ENCODE peak calls at places on chromosomes 12 and 14, in four cellular contexts. J, G, H and O are unnamed samples. For H3K4me1, the result is how much of the 10 kb centered on the place peaks cover.

GRCh38 chr12:125128806-125129571 is 63.8 kb downstream of the AACS start:
- DNase-seq in J (no peak), G (no peak), H (no peak), O (no peak)

GRCh38 chr14:101857226-101857625 is 95.7 kb downstream of the PPP2R5C start:
- DNase-seq in J (no peak), G (no peak), H (no peak), O (peak)

GRCh38 chr12:120680165-120680738 is 6.7 kb upstream of the MLEC start:
- DNase-seq in J (no peak), G (no peak), H (no peak), O (no peak)

GRCh38 chr14:101112351-101113107 is 209.0 kb upstream of the RTL1 start:
- DNase-seq in J (no peak), G (no peak), H (no peak), O (no peak)

GRCh38 chr14:100336618-100337530 is 13.7 kb downstream of the SLC25A47 start:
- DNase-seq in J (no peak), G (no peak), H (no peak), O (no peak)

GRCh38 chr12:100576311-100577036 is 3.0 kb downstream of the GAS2L3 start:
- DNase-seq in J (no peak), G (no peak), H (peak), O (no peak)

GRCh38 chr14:54322668-54323380 is 74.0 kb upstream of the CDKN3 start:
- DNase-seq in J (no peak), G (no peak), H (no peak), O (no peak)

GRCh38 chr12:51820721-51821422 is 27.6 kb downstream of the FIGNL2 start:
- DNase-seq in J (peak), G (no peak), H (peak), O (peak)

GRCh38 chr12:108430245-108430644 is 84.8 kb upstream of the FICD start:
- DNase-seq in J (no peak), G (no peak), H (peak), O (no peak)

GRCh38 chr12:120183211-120183631 is 11.3 kb downstream of the GCN1 start:
- DNase-seq in J (no peak), G (no peak), H (peak), O (no peak)

GRCh38 chr14:59278111-59278510 is 89.6 kb downstream of the DAAM1 start:
- DNase-seq in J (no peak), G (no peak), H (peak), O (no peak)

GRCh38 chr12:102080842-102081241 is 19.1 kb upstream of the WASHC3 start:
- DNase-seq in J (no peak), G (no peak), H (no peak), O (no peak)

GRCh38 chr12:66819587-66819986 is 140.7 kb upstream of the GRIP1 start:
- DNase-seq in J (no peak), G (no peak), H (no peak), O (no peak)

GRCh38 chr14:70045715-70046535 is 142.8 kb downstream of the SLC8A3 start:
- DNase-seq in J (peak), G (peak), H (peak), O (peak)

GRCh38 chr14:96089401-96089800 is 50.2 kb downstream of the C14orf132 start:
- DNase-seq in J (no peak), G (no peak), H (no peak), O (no peak)

GRCh38 chr12:114774181-114774580 is 90.2 kb upstream of the TBX3 start:
- DNase-seq in J (no peak), G (no peak), H (peak), O (peak)

GRCh38 chr12:31781894-31782540 is 53.2 kb upstream of the AMN1 start:
- DNase-seq in J (no peak), G (no peak), H (no peak), O (no peak)

GRCh38 chr12:106417926-106418910 is 60.7 kb downstream of the POLR3B start:
- DNase-seq in J (no peak), G (no peak), H (peak), O (peak)

GRCh38 chr14:98965061-98965460 is 306.9 kb downstream of the BCL11B start:
- DNase-seq in J (no peak), G (no peak), H (no peak), O (no peak)

GRCh38 chr14:54637829-54638446 is 71.0 kb downstream of the SAMD4A start:
- DNase-seq in J (no peak), G (no peak), H (peak), O (no peak)

GRCh38 chr12:66217342-66217929 is 28.4 kb downstream of the IRAK3 start:
- DNase-seq in J (no peak), G (no peak), H (no peak), O (no peak)

GRCh38 chr12:113203852-113204760 is 17.2 kb upstream of the TPCN1 start:
- DNase-seq in J (no peak), G (no peak), H (no peak), O (no peak)
- H2BK15ac ChIP-seq in J (no peak), G (peak), H (no peak), O (no peak)

DNA sequence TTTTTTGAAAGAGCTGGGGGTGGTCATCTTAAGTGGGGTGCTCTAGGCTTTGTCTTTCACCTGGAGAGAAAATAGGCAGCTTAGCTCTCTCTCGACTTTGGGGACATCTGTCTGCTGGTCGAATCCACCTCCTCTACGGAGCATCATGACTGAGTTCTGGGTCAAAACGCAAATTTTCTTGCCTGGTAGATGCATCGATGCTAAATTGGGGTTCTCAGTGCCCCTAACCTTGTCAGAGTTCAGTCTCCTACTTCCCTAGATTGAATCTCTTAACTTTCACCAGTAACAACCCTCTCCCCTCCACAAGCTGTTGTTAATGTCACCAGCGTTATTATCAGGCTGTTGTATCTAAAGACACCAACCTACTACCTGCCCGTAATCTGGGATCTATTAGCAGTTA is 682 bp downstream of the FLRT2 start:
- DNase-seq in J (peak), G (no peak), H (no peak), O (no peak)
- H3K4me1 ChIP-seq in J (under half), G (under half), H (under half), O (under half)

GRCh38 chr14:72893636-72894322 is at the start of gene DPF3:
- DNase-seq in J (peak), G (peak), H (peak), O (peak)

GRCh38 chr14:72889366-72889765 is 4.5 kb downstream of the DPF3 start:
- DNase-seq in J (no peak), G (no peak), H (no peak), O (peak)

GRCh38 chr14:72892879-72893635 is 844 bp downstream of the DPF3 start:
- DNase-seq in J (no peak), G (no peak), H (no peak), O (no peak)

GRCh38 chr14:72892103-72892878 is 1.6 kb downstream of the DPF3 start:
- DNase-seq in J (no peak), G (no peak), H (peak), O (peak)

DNA sequence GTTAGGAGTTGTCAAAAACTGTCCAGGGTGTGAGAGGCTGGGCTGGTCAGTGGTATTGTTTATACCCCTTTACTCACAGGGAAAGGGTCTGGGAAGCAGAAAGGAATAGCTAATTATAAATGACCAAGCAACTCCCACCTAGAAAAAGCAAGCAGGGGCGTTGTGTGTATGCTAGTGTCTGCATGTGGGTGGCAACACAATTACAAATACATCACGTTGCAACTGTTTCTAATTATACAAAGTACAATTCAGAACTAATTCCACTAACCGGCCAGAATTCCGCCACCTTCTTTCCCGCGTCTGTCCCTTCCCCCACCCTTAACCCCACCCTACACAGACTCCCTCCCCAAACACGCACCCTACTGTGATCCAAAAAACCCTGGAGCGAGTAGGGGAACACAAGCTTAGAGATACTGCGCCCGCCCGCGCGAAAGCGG is 2.2 kb downstream of the DPF3 start:
- DNase-seq in J (no peak), G (no peak), H (no peak), O (no peak)
- H2BK15ac ChIP-seq in J (no peak), G (no peak), H (peak), O (no peak)

GRCh38 chr12:15774819-15775218 is 14.4 kb downstream of the EPS8 start:
- DNase-seq in J (no peak), G (no peak), H (peak), O (no peak)

GRCh38 chr12:15779925-15780324 is 9.3 kb downstream of the EPS8 start:
- DNase-seq in J (no peak), G (no peak), H (no peak), O (no peak)

GRCh38 chr12:15776532-15776931 is 12.7 kb downstream of the EPS8 start:
- DNase-seq in J (no peak), G (no peak), H (no peak), O (no peak)

GRCh38 chr12:15778126-15778525 is 11.1 kb downstream of the EPS8 start:
- DNase-seq in J (no peak), G (no peak), H (no peak), O (no peak)

GRCh38 chr12:15777355-15778012 is 11.7 kb downstream of the EPS8 start:
- DNase-seq in J (no peak), G (no peak), H (no peak), O (no peak)
- H3K4me1 ChIP-seq in J (under half), G (under half), H (under half), O (under half)

GRCh38 chr14:68254669-68255527 is 435.3 kb downstream of the RAD51B start:
- DNase-seq in J (no peak), G (no peak), H (peak), O (no peak)
- H2BK15ac ChIP-seq in J (no peak), G (no peak), H (no peak), O (peak)

DNA sequence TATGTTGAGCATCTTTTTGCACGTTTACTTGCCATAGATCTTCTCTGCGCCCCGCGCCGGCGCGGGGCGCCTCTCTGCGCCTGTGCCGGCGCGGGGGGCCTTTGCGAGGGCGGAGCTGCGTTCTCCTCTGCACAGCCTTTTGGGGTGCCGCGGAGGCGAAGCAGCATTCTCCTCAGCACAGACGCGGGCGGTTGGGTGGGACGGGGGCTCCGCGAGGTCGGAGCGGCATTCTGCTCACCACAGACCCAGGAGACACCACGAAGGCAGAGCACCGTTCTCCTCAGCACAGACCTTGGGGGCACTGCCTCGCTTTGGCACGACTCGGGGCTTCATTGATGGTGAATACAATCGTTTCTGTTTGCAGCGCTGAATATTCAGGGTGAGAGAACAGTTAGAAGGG is 28.5 kb upstream of the ANHX start:
- DNase-seq in J (no peak), G (no peak), H (no peak), O (no peak)
- H3K4me1 ChIP-seq in J (under half), G (under half), H (under half), O (under half)

GRCh38 chr12:130788515-130788914 is 50.5 kb downstream of the STX2 start:
- DNase-seq in J (no peak), G (no peak), H (no peak), O (peak)
- H2BK15ac ChIP-seq in J (no peak), G (no peak), H (no peak), O (no peak)

GRCh38 chr14:22600027-22600426 is 1.9 kb downstream of the ABHD4 start:
- DNase-seq in J (no peak), G (no peak), H (no peak), O (no peak)

GRCh38 chr14:22599349-22599748 is 1.2 kb downstream of the ABHD4 start:
- DNase-seq in J (no peak), G (no peak), H (no peak), O (no peak)

GRCh38 chr14:22602853-22603252 is 4.8 kb downstream of the ABHD4 start:
- DNase-seq in J (no peak), G (no peak), H (peak), O (no peak)

GRCh38 chr14:22601456-22601855 is 3.4 kb downstream of the ABHD4 start:
- DNase-seq in J (no peak), G (no peak), H (no peak), O (no peak)

DNA sequence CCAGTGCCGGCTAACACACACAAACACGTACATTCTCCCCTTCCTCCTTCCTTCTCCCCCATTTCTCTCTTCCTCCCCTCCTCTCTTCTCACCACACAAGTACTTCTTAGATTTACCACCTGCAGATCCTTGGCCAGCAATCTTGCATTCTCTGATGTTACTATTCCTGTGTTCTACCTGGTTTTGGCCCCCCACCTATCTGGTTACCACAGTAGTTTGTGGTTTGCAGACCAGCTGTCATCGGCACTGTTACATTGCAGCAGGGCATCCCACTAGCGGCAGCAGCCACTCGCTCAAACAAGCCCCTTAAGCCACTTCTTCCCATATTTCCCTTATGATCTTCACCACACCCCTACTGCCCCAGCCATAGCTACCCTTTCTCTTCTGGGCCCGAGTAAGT is 3.9 kb downstream of the ABHD4 start:
- DNase-seq in J (no peak), G (no peak), H (no peak), O (no peak)
- H3K4me1 ChIP-seq in J (under half), G (under half), H (under half), O (under half)

DNA sequence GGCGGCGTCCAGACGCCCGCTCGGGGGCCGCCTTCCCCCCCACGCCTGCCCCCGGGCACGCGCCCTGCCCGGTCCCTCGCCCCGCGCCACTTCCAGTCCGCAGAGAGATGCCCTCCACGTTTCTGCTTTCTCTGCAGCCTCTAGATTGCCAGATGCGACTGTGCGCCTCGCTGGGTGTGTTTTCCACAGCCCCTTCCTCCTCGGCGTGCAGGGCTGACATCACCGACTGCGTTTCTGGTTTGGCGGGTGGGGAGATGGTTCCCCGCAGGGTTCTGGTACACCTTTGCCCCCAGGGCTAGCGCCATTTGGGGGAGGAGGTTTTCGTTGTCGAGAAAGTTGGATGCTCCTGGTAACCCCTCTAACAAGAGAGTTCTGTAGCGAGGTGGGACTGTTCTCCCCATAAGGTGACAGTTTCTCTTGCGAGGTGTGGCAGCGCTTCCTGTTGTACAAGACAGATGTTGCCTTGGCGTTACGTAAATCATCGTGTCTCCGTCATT is 1.5 kb downstream of the CALM1 start:
- DNase-seq in J (no peak), G (no peak), H (no peak), O (peak)
- H2BK15ac ChIP-seq in J (no peak), G (no peak), H (no peak), O (no peak)

GRCh38 chr14:64738306-64738879 is 34.2 kb downstream of the PLEKHG3 start:
- DNase-seq in J (no peak), G (no peak), H (no peak), O (no peak)
- H3K4me1 ChIP-seq in J (under half), G (under half), H (under half), O (under half)